ENCODE peak calls at places on chromosomes 12 and 14, in eight cellular contexts. One of them, this sample, is unnamed.

GRCh38 chr12:79934309-79935020 is 432 bp downstream of the PPP1R12A start:
- DNase-seq in cardiac fibroblast: peak
- DNase-seq in adrenal gland: no peak
- DNase-seq in fibroblast of mammary gland: peak
- DNase-seq in lower lobe of right lung: no peak
- DNase-seq in GM12865: no peak
- DNase-seq in OCI-LY7: peak
- DNase-seq in colonic mucosa: peak
- DNase-seq in this sample: peak

GRCh38 chr12:13472690-13473089 is 276.2 kb downstream of the EMP1 start:
- DNase-seq in cardiac fibroblast: peak
- DNase-seq in adrenal gland: no peak
- DNase-seq in fibroblast of mammary gland: peak
- DNase-seq in lower lobe of right lung: no peak
- DNase-seq in GM12865: peak
- DNase-seq in OCI-LY7: no peak
- DNase-seq in colonic mucosa: no peak
- DNase-seq in this sample: no peak

GRCh38 chr12:49415426-49416040 is 48.3 kb downstream of the SPATS2 start:
- DNase-seq in cardiac fibroblast: no peak
- DNase-seq in adrenal gland: no peak
- DNase-seq in fibroblast of mammary gland: no peak
- DNase-seq in lower lobe of right lung: no peak
- DNase-seq in GM12865: no peak
- DNase-seq in OCI-LY7: no peak
- DNase-seq in colonic mucosa: no peak
- DNase-seq in this sample: no peak

GRCh38 chr14:69298131-69299071 is 38.4 kb downstream of the GALNT16 start:
- DNase-seq in cardiac fibroblast: no peak
- DNase-seq in adrenal gland: peak
- DNase-seq in fibroblast of mammary gland: no peak
- DNase-seq in lower lobe of right lung: no peak
- DNase-seq in GM12865: no peak
- DNase-seq in OCI-LY7: no peak
- DNase-seq in colonic mucosa: no peak
- DNase-seq in this sample: no peak

GRCh38 chr12:51103977-51104376 is 20.6 kb upstream of the CSRNP2 start:
- DNase-seq in cardiac fibroblast: no peak
- DNase-seq in adrenal gland: no peak
- DNase-seq in fibroblast of mammary gland: no peak
- DNase-seq in lower lobe of right lung: no peak
- DNase-seq in GM12865: no peak
- DNase-seq in OCI-LY7: no peak
- DNase-seq in colonic mucosa: no peak
- DNase-seq in this sample: no peak

GRCh38 chr14:29926701-29927595 is 699 bp downstream of the PRKD1 start:
- DNase-seq in cardiac fibroblast: peak
- DNase-seq in adrenal gland: peak
- DNase-seq in fibroblast of mammary gland: peak
- DNase-seq in lower lobe of right lung: peak
- DNase-seq in GM12865: no peak
- DNase-seq in OCI-LY7: no peak
- DNase-seq in colonic mucosa: peak
- DNase-seq in this sample: peak

GRCh38 chr12:122166422-122167327 is 7.3 kb downstream of the IL31 start:
- DNase-seq in cardiac fibroblast: no peak
- DNase-seq in adrenal gland: no peak
- DNase-seq in fibroblast of mammary gland: no peak
- DNase-seq in lower lobe of right lung: no peak
- DNase-seq in GM12865: peak
- DNase-seq in OCI-LY7: no peak
- DNase-seq in colonic mucosa: no peak
- DNase-seq in this sample: no peak

GRCh38 chr14:106564058-106564643 is 1037.8 kb downstream of the TMEM121 start:
- DNase-seq in cardiac fibroblast: peak
- DNase-seq in adrenal gland: no peak
- DNase-seq in fibroblast of mammary gland: no peak
- DNase-seq in lower lobe of right lung: peak
- DNase-seq in GM12865: peak
- DNase-seq in OCI-LY7: peak
- DNase-seq in colonic mucosa: peak
- DNase-seq in this sample: no peak

GRCh38 chr12:103569278-103569677 is 17.8 kb upstream of the STAB2 start:
- DNase-seq in cardiac fibroblast: no peak
- DNase-seq in adrenal gland: no peak
- DNase-seq in fibroblast of mammary gland: no peak
- DNase-seq in lower lobe of right lung: no peak
- DNase-seq in GM12865: no peak
- DNase-seq in OCI-LY7: no peak
- DNase-seq in colonic mucosa: no peak
- DNase-seq in this sample: no peak

GRCh38 chr12:103566398-103566797 is 20.7 kb upstream of the STAB2 start:
- DNase-seq in cardiac fibroblast: no peak
- DNase-seq in adrenal gland: no peak
- DNase-seq in fibroblast of mammary gland: no peak
- DNase-seq in lower lobe of right lung: no peak
- DNase-seq in GM12865: no peak
- DNase-seq in OCI-LY7: no peak
- DNase-seq in colonic mucosa: no peak
- DNase-seq in this sample: no peak

GRCh38 chr12:103572312-103572711 is 14.8 kb upstream of the STAB2 start:
- DNase-seq in cardiac fibroblast: no peak
- DNase-seq in adrenal gland: no peak
- DNase-seq in fibroblast of mammary gland: no peak
- DNase-seq in lower lobe of right lung: no peak
- DNase-seq in GM12865: no peak
- DNase-seq in OCI-LY7: no peak
- DNase-seq in colonic mucosa: no peak
- DNase-seq in this sample: no peak

GRCh38 chr12:103571286-103571685 is 15.8 kb upstream of the STAB2 start:
- DNase-seq in cardiac fibroblast: no peak
- DNase-seq in adrenal gland: no peak
- DNase-seq in fibroblast of mammary gland: no peak
- DNase-seq in lower lobe of right lung: peak
- DNase-seq in GM12865: no peak
- DNase-seq in OCI-LY7: no peak
- DNase-seq in colonic mucosa: peak
- DNase-seq in this sample: no peak
- H3K4me3 ChIP-seq in cardiac fibroblast: no peak
- H3K4me3 ChIP-seq in adrenal gland: no peak
- H3K4me3 ChIP-seq in fibroblast of mammary gland: no peak
- H3K4me3 ChIP-seq in lower lobe of right lung: no peak
- H3K4me3 ChIP-seq in GM12865: no peak
- H3K4me3 ChIP-seq in OCI-LY7: no peak
- H3K4me3 ChIP-seq in colonic mucosa: no peak
- H3K4me3 ChIP-seq in this sample: no peak

GRCh38 chr12:106723416-106723815 is 51.1 kb upstream of the RIC8B start:
- DNase-seq in cardiac fibroblast: no peak
- DNase-seq in adrenal gland: no peak
- DNase-seq in fibroblast of mammary gland: no peak
- DNase-seq in lower lobe of right lung: no peak
- DNase-seq in GM12865: no peak
- DNase-seq in OCI-LY7: no peak
- DNase-seq in colonic mucosa: no peak
- DNase-seq in this sample: no peak
- TF ChIP-seq CTCF in cardiac fibroblast: no peak
- TF ChIP-seq CTCF in adrenal gland: no peak
- TF ChIP-seq CTCF in fibroblast of mammary gland: no peak
- TF ChIP-seq CTCF in lower lobe of right lung: no peak
- TF ChIP-seq CTCF in GM12865: no peak
- TF ChIP-seq CTCF in OCI-LY7: no peak
- TF ChIP-seq CTCF in colonic mucosa: no peak
- TF ChIP-seq CTCF in this sample: no peak

GRCh38 chr14:76307786-76308780 is 67.9 kb upstream of the ESRRB start:
- DNase-seq in cardiac fibroblast: no peak
- DNase-seq in adrenal gland: no peak
- DNase-seq in fibroblast of mammary gland: peak
- DNase-seq in lower lobe of right lung: no peak
- DNase-seq in GM12865: no peak
- DNase-seq in OCI-LY7: no peak
- DNase-seq in colonic mucosa: no peak
- DNase-seq in this sample: peak

GRCh38 chr14:76311410-76311758 is 64.6 kb upstream of the ESRRB start:
- DNase-seq in cardiac fibroblast: no peak
- DNase-seq in adrenal gland: no peak
- DNase-seq in fibroblast of mammary gland: no peak
- DNase-seq in lower lobe of right lung: no peak
- DNase-seq in GM12865: peak
- DNase-seq in OCI-LY7: no peak
- DNase-seq in colonic mucosa: no peak
- DNase-seq in this sample: no peak

GRCh38 chr14:76313303-76313702 is 62.6 kb upstream of the ESRRB start:
- DNase-seq in cardiac fibroblast: no peak
- DNase-seq in adrenal gland: no peak
- DNase-seq in fibroblast of mammary gland: no peak
- DNase-seq in lower lobe of right lung: no peak
- DNase-seq in GM12865: no peak
- DNase-seq in OCI-LY7: no peak
- DNase-seq in colonic mucosa: no peak
- DNase-seq in this sample: no peak

GRCh38 chr14:76312821-76313220 is 63.1 kb upstream of the ESRRB start:
- DNase-seq in cardiac fibroblast: no peak
- DNase-seq in adrenal gland: no peak
- DNase-seq in fibroblast of mammary gland: no peak
- DNase-seq in lower lobe of right lung: no peak
- DNase-seq in GM12865: no peak
- DNase-seq in OCI-LY7: no peak
- DNase-seq in colonic mucosa: no peak
- DNase-seq in this sample: no peak

DNA sequence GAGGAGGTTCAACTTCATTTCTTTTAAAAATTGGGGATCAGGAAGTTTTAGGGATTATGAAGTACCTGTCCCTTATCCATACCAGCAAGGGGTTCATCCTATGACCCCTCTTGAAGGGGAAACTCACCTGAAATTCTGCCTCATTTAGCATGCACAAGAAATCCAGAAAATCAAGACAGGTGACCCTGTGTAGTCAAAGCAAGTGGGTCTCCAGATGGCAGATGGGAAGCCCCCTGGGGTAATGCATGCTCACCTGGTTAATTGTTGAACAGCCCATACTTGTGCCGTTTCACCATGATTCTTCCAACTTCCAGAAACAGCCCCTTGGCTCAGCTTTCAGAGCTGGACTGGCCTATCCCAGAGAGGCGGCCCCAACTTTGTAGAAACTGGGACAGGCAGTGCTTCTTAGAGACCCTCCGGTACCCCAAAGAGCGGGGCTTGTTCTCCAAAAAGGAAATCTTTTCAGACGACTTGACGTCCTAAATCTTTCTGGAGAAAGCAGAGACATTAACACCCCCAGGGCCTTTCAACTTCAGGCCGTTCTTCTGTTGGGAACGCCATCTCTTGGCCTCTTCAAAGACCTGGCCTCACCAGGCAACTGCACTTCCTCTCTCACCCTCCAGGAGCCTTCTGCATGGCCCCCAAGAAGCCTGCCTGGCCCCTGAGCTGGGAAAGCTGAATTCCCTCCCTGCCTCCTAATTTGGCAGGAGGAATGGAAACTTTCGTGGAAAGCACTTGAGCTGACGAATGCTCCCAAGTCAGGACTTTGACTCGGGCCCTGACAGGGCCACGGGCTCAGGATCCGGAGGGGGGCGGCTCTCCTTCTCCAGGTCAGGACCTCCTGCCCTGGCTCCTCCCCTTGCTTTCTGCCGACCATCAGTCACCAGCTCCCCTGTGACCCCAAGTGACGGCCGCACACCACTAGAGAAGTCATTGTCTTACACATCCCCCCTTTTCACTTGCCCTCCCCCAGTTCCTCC is 66.1 kb upstream of the ESRRB start:
- DNase-seq in cardiac fibroblast: no peak
- DNase-seq in adrenal gland: no peak
- DNase-seq in fibroblast of mammary gland: no peak
- DNase-seq in lower lobe of right lung: no peak
- DNase-seq in GM12865: no peak
- DNase-seq in OCI-LY7: no peak
- DNase-seq in colonic mucosa: no peak
- DNase-seq in this sample: peak
- H3K4me3 ChIP-seq in cardiac fibroblast: no peak
- H3K4me3 ChIP-seq in adrenal gland: no peak
- H3K4me3 ChIP-seq in fibroblast of mammary gland: no peak
- H3K4me3 ChIP-seq in lower lobe of right lung: no peak
- H3K4me3 ChIP-seq in GM12865: no peak
- H3K4me3 ChIP-seq in OCI-LY7: no peak
- H3K4me3 ChIP-seq in colonic mucosa: no peak
- H3K4me3 ChIP-seq in this sample: no peak

GRCh38 chr12:19131020-19131431 is 1.5 kb downstream of the PLEKHA5 start:
- DNase-seq in cardiac fibroblast: peak
- DNase-seq in adrenal gland: peak
- DNase-seq in fibroblast of mammary gland: peak
- DNase-seq in lower lobe of right lung: no peak
- DNase-seq in GM12865: no peak
- DNase-seq in OCI-LY7: no peak
- DNase-seq in colonic mucosa: peak
- DNase-seq in this sample: peak

GRCh38 chr12:19127270-19127669 is 2.3 kb upstream of the PLEKHA5 start:
- DNase-seq in cardiac fibroblast: no peak
- DNase-seq in adrenal gland: no peak
- DNase-seq in fibroblast of mammary gland: no peak
- DNase-seq in lower lobe of right lung: no peak
- DNase-seq in GM12865: no peak
- DNase-seq in OCI-LY7: no peak
- DNase-seq in colonic mucosa: no peak
- DNase-seq in this sample: no peak

GRCh38 chr12:19129121-19129485 is 430 bp upstream of the PLEKHA5 start:
- DNase-seq in cardiac fibroblast: peak
- DNase-seq in adrenal gland: no peak
- DNase-seq in fibroblast of mammary gland: peak
- DNase-seq in lower lobe of right lung: no peak
- DNase-seq in GM12865: no peak
- DNase-seq in OCI-LY7: no peak
- DNase-seq in colonic mucosa: no peak
- DNase-seq in this sample: no peak

GRCh38 chr12:19129486-19130223 is at the start of gene PLEKHA5:
- DNase-seq in cardiac fibroblast: peak
- DNase-seq in adrenal gland: peak
- DNase-seq in fibroblast of mammary gland: peak
- DNase-seq in lower lobe of right lung: peak
- DNase-seq in GM12865: peak
- DNase-seq in OCI-LY7: no peak
- DNase-seq in colonic mucosa: peak
- DNase-seq in this sample: peak

DNA sequence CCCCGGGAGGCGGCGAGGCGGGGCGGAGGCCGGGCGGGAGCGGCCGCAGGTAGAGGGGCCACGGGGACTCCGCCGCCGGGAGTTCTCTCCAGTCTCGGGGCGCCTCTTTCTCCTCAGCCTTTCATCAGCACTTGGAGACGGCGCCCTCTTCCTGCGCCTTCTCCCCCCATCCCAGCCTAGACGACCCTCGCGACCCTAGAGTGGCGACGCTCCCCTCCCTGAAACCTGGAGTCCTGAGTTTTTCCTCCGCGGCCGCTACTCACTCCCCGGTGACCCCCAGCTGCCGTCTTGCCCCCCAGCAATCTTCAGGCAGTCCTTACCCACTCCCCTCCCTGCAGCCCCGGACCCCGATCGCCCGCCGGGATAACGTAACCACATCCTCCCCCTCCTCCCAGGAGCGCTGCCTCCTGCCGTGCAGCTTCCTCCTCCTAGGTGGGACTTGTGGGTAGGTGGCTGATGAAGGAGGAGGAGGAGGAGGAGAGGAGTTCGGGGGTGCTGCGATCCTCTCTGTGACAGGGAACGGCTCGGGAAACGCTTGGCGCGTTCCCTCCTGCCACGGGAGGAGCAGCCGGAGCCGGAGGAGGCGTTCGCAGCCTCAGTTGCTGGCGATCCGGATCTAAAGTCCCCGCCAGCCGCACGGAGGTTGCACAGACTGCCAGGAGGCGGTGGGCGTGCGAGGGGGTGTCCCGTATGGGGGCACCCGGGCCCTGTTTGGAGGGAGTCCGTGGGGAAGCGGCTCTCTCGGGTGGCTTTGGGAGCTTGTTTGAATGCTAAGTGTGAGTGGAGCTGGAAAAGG is 889 bp downstream of the PLEKHA5 start:
- DNase-seq in cardiac fibroblast: no peak
- DNase-seq in adrenal gland: peak
- DNase-seq in fibroblast of mammary gland: peak
- DNase-seq in lower lobe of right lung: peak
- DNase-seq in GM12865: no peak
- DNase-seq in OCI-LY7: no peak
- DNase-seq in colonic mucosa: peak
- DNase-seq in this sample: peak
- TF ChIP-seq CTCF in cardiac fibroblast: no peak
- TF ChIP-seq CTCF in adrenal gland: no peak
- TF ChIP-seq CTCF in fibroblast of mammary gland: no peak
- TF ChIP-seq CTCF in lower lobe of right lung: no peak
- TF ChIP-seq CTCF in GM12865: no peak
- TF ChIP-seq CTCF in OCI-LY7: no peak
- TF ChIP-seq CTCF in colonic mucosa: no peak
- TF ChIP-seq CTCF in this sample: no peak

This sample was measured in upper lobe of left lung.